ENCODE peak calls at places on chromosome 10, in nine cellular contexts. X, R, Z, D, E, J, C, H and A are unnamed samples.

GRCh38 chr10:48242160-48242904 is 32.2 kb downstream of the FRMPD2 start:
- DNase-seq in Z (no peak), E (no peak), D (no peak), C (no peak), H (no peak), R (no peak), J (no peak), X (no peak), A (no peak)

GRCh38 chr10:117138838-117139580 is 939 bp upstream of the VAX1 start:
- DNase-seq in R (no peak), H (no peak), J (no peak), C (no peak), E (no peak), D (no peak), X (no peak), Z (peak; percentile 4), A (no peak)

GRCh38 chr10:8073696-8074416 is 19.4 kb downstream of the GATA3 start:
- DNase-seq in Z (no peak), E (no peak), X (no peak), C (peak; percentile 57), H (no peak), R (no peak), J (no peak), D (no peak), A (no peak)

GRCh38 chr10:93816123-93816747 is 58.5 kb downstream of the LGI1 start:
- DNase-seq in D (peak; percentile 81), C (peak; percentile 63), X (peak; percentile 60), E (peak; percentile 84), J (peak; percentile 35), Z (peak; percentile 71), R (peak; percentile 6), H (no peak), A (no peak)

GRCh38 chr10:125159486-125159931 is 854 bp downstream of the CTBP2 start:
- DNase-seq in C (no peak), Z (no peak), E (peak; percentile 63), D (peak; percentile 87), R (peak; percentile 23), X (no peak), J (peak; percentile 55), H (no peak), A (no peak)

GRCh38 chr10:100009283-100009792 is 409 bp downstream of the DNMBP start:
- DNase-seq in D (peak; percentile 95), H (no peak), J (peak; percentile 68), R (no peak), E (peak; percentile 87), X (peak; percentile 55), Z (no peak), C (no peak), A (no peak)

GRCh38 chr10:123573236-123574147 is 92.7 kb upstream of the GPR26 start:
- DNase-seq in H (no peak), J (no peak), Z (peak; percentile 91), R (peak; percentile 51), C (no peak), E (peak; percentile 36), D (no peak), X (peak; percentile 89), A (peak; percentile 66)

GRCh38 chr10:4546931-4547330 is 279.1 kb upstream of the AKR1E2 start:
- DNase-seq in D (no peak), R (no peak), C (no peak), X (no peak), J (no peak), Z (no peak), E (no peak), H (no peak), A (no peak)

DNA sequence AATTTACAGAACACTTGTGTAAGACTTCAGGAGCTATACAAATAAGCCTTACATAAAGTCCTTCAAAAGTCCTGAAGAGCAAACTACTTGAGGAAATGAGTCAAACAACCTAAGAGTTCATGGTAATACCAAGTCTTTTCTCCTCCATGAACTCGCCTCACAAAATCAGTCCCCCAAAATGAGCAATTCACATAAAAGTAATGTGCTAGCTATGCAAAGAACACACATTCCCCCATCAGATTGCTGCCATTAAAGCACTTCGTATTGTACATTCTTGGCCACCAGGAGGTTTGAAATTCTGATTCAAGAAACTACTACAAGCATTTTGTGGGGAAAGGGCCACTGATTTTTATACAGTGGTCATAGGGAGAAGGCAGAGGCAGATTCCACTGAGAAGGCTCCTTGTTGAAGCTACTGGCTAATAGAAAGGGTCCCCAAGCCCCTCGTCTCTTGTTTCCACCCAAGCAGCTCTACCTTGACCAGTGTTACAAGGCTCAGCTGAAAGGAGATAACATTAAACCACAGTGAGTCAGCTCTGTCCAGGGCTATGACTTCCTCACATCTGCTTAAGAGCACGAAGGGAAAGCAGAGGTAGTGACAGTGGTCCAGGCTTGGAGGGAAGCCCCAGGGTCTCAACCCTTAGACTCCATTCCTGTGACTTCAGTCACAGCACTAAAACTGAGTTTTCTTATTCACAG is 115.2 kb upstream of the CDK1 start:
- DNase-seq in X (no peak), D (no peak), J (no peak), H (no peak), Z (peak; percentile 54), E (peak; percentile 23), C (no peak), R (no peak), A (no peak)
- H3K27ac ChIP-seq in X (no peak overlapping the region), D (no peak overlapping the region), J (no peak overlapping the region), H (no peak overlapping the region), Z (no peak overlapping the region), E (no peak overlapping the region), C (no peak overlapping the region), R (no peak overlapping the region), A (no peak overlapping the region)

GRCh38 chr10:92241501-92241900 is 49.4 kb downstream of the CPEB3 start:
- DNase-seq in C (no peak), R (no peak), J (no peak), H (no peak), E (no peak), D (no peak), Z (no peak), X (no peak), A (no peak)

GRCh38 chr10:92239600-92240288 is 51.1 kb downstream of the CPEB3 start:
- DNase-seq in E (peak; percentile 69), H (no peak), D (peak; percentile 90), X (peak; percentile 28), Z (peak; percentile 23), R (peak; percentile 42), J (peak; percentile 53), C (peak; percentile 71), A (no peak)

GRCh38 chr10:92241158-92241500 is 49.7 kb downstream of the CPEB3 start:
- DNase-seq in E (peak; percentile 52), R (peak; percentile 19), Z (no peak), J (no peak), D (no peak), H (no peak), X (peak; percentile 38), C (no peak), A (no peak)

GRCh38 chr10:92239185-92239599 is 51.7 kb downstream of the CPEB3 start:
- DNase-seq in D (no peak), H (no peak), C (peak; percentile 64), X (no peak), E (no peak), R (no peak), J (no peak), Z (no peak), A (no peak)

DNA sequence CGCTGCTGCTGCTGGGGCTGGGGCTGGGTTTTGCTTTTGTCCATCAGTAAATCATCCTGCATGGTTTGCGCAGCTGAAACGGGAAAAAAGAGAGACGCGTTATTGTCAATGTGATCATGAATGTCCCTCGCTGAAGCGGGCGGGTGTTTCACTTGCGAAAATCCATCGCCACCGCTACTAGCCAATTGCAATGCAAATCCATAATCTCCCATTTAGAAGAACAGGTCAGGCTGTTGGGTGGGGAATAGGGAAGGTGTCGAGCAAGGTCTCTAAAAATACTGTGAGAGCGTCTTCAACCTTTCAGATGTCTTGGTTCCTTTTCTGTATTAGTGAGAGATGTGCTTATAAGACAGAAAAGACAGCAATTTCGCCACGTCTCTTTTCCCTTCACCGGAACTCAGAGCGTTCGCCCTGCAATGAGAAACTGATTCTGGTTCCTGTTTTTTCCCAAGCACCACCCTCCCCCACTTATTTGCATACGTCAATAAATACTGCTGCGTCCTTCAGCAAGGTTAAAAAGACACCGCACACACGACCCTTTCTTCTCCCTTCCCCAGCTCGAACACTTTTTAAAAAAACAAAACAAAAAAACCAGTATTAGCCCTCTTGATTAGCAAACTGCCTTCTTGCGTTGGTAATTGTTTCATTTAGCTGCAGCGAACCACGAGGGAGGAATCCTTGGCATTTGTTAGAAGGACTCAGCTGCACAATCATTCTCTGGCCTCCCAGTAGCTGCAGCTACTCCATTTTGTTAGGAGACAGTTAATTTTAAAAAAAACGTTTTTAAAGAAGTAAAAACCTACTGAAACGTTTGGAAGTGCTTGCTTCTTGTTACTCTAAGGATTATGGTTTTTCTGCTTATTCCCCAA is 50.4 kb downstream of the CPEB3 start:
- DNase-seq in X (peak; percentile 73), E (peak; percentile 84), Z (peak; percentile 59), R (peak; percentile 58), H (no peak), D (peak; percentile 75), C (peak; percentile 68), J (peak; percentile 65), A (no peak)
- H3K27ac ChIP-seq in X (peak overlapping the region; percentile 91), E (peak overlapping the region; percentile 61), Z (peak overlapping the region; percentile 4), R (peak overlapping the region; percentile 65), H (peak overlapping the region; percentile 12), D (peak overlapping the region; percentile 97), C (peak overlapping the region; percentile 95), J (peak overlapping the region; percentile 89), A (peak overlapping the region; percentile 80)

GRCh38 chr10:29838529-29838928 is 203.8 kb upstream of the SVIL start:
- DNase-seq in J (peak; percentile 30), C (no peak), D (no peak), X (no peak), R (peak; percentile 29), E (no peak), H (no peak), Z (no peak), A (no peak)

GRCh38 chr10:29843143-29843542 is 208.4 kb upstream of the SVIL start:
- DNase-seq in C (no peak), Z (no peak), X (no peak), J (no peak), H (no peak), D (no peak), R (no peak), E (no peak), A (no peak)

GRCh38 chr10:29841724-29842649 is 207.2 kb upstream of the SVIL start:
- DNase-seq in D (no peak), R (peak; percentile 83), X (no peak), E (peak; percentile 33), C (no peak), Z (peak; percentile 37), H (peak; percentile 64), J (peak; percentile 41), A (peak; percentile 59)

GRCh38 chr10:29839826-29840515 is 205.2 kb upstream of the SVIL start:
- DNase-seq in J (no peak), H (no peak), Z (no peak), C (peak; percentile 81), E (no peak), D (no peak), X (peak; percentile 90), R (no peak), A (peak; percentile 95)

GRCh38 chr10:29840516-29841276 is 205.9 kb upstream of the SVIL start:
- DNase-seq in E (no peak), R (no peak), C (no peak), X (no peak), D (no peak), J (no peak), H (no peak), Z (no peak), A (no peak)
- H3K27ac ChIP-seq in E (no peak overlapping the region), R (peak overlapping the region; percentile 89), C (peak overlapping the region; percentile 83), X (no peak overlapping the region), D (no peak overlapping the region), J (no peak overlapping the region), H (peak overlapping the region; percentile 90), Z (no peak overlapping the region), A (peak overlapping the region; percentile 76)

DNA sequence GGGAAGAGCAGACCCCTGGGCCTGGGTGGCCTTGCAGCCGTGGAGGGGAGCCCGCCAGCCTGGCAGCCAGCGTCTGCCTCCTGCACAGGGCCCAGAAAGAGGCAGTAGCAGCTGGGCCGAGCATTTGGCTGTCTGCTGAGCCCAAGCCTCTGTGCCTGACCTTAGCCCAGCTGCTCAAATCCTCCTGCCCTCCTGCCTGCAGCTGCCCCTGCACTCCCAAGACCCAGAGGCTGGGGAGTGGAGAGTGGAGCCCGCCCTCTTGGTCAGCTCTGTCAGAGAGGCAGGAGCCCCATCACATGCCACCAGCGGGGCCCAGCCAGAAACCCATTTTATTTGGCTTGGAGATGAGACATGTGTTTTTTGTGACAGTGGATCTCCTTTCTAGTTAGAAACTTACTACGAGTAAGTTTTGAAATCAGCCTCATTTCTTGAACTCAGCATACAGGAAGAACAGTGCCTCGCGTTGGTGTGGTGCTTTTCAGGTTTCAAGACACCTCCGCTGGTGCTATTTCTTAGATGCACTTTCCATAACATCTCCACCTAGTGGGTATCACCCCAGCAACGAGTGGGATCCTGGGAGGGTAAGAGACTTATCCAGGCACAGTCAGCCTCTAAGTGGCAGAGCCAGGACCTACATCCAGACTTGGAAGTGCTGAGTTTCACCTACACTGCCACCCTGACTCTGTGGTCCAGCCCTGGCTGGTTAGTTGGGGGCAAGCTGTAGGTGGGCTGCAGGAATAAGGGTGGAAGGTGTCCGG is 477.1 kb downstream of the RPS24 start:
- DNase-seq in Z (peak; percentile 45), D (no peak), J (no peak), H (no peak), E (no peak), R (no peak), C (no peak), X (no peak), A (no peak)
- H3K27ac ChIP-seq in Z (no peak overlapping the region), D (no peak overlapping the region), J (no peak overlapping the region), H (no peak overlapping the region), E (no peak overlapping the region), R (no peak overlapping the region), C (peak overlapping the region; percentile 7), X (no peak overlapping the region), A (no peak overlapping the region)